ENCODE peak calls at places on chromosomes 16 and 17, in four cellular contexts. Z is tibial nerve, K is heart left ventricle, M is transverse colon. Y is an unnamed sample.
A peak's percentile ranks its signal among the peaks of the same experiment; 100 is the strongest.

GRCh38 chr17:49022391-49022941 is 25.3 kb downstream of the IGF2BP1 start:
- DNase-seq in K (no peak), Z (no peak), M (no peak), Y (no peak)

GRCh38 chr17:67246398-67246647 is 1.3 kb upstream of the HELZ start:
- DNase-seq in Z (no peak), M (no peak), K (no peak), Y (no peak)

GRCh38 chr17:29617125-29617480 is 5.6 kb downstream of the CORO6 start:
- DNase-seq in M (peak; percentile 90), K (peak; percentile 78), Z (no peak), Y (peak; percentile 83)

GRCh38 chr17:9434502-9435113 is 141.0 kb downstream of the STX8 start:
- DNase-seq in K (no peak), M (no peak), Z (no peak), Y (no peak)

GRCh38 chr17:17206149-17206912 is at the start of gene PLD6:
- DNase-seq in K (peak; percentile 76), M (peak; percentile 93), Z (peak; percentile 73), Y (peak; percentile 93)

GRCh38 chr17:8670486-8670885 is 40.0 kb upstream of the MYH10 start:
- DNase-seq in K (no peak), Z (no peak), M (no peak), Y (no peak)

GRCh38 chr17:49491370-49491769 is 3.7 kb upstream of the NGFR start:
- DNase-seq in M (no peak), K (no peak), Z (no peak), Y (no peak)

GRCh38 chr17:66580601-66581385 is 254.1 kb upstream of the CACNG5 start:
- DNase-seq in K (peak; percentile 40), Z (no peak), M (peak; percentile 51), Y (no peak)

GRCh38 chr17:57597531-57598453 is 147.3 kb downstream of the CCDC182 start:
- DNase-seq in M (peak; percentile 73), Z (peak; percentile 43), K (peak; percentile 80), Y (peak; percentile 52)

GRCh38 chr16:57911711-57912110 is 59.2 kb downstream of the CNGB1 start:
- DNase-seq in K (no peak), Z (no peak), M (no peak), Y (no peak)

GRCh38 chr17:77778636-77779524 is 179.6 kb upstream of the TNRC6C start:
- DNase-seq in M (peak; percentile 44), Z (peak; percentile 27), K (peak; percentile 91), Y (no peak)

GRCh38 chr17:82449136-82449882 is 1.2 kb downstream of the CYBC1 start:
- DNase-seq in M (peak; percentile 76), Z (no peak), K (peak; percentile 57), Y (no peak)

GRCh38 chr16:70383421-70383960 is 36.8 kb downstream of the DDX19A start:
- DNase-seq in Z (no peak), K (no peak), M (no peak), Y (no peak)

GRCh38 chr17:43690624-43691316 is 29.0 kb upstream of the MEOX1 start:
- DNase-seq in M (no peak), Z (no peak), K (no peak), Y (no peak)

GRCh38 chr16:85398688-85399582 is 214.2 kb upstream of the GSE1 start:
- DNase-seq in M (no peak), K (no peak), Z (no peak), Y (no peak)

GRCh38 chr17:74211141-74211928 is 2.0 kb upstream of the TTYH2 start:
- DNase-seq in Z (no peak), K (no peak), M (no peak), Y (no peak)

GRCh38 chr17:62724398-62725146 is 83.5 kb downstream of the MARCHF10 start:
- DNase-seq in K (no peak), M (peak; percentile 34), Z (no peak), Y (no peak)

GRCh38 chr17:48629411-48629759 is 3.2 kb upstream of the HOXB9 start:
- DNase-seq in Z (no peak), K (no peak), M (no peak), Y (no peak)

GRCh38 chr16:69775535-69775934 is 13.4 kb downstream of the WWP2 start:
- DNase-seq in Z (no peak), M (no peak), K (no peak), Y (no peak)

GRCh38 chr16:12906271-12906670 is 4.9 kb downstream of the SHISA9 start:
- DNase-seq in M (no peak), K (no peak), Z (no peak), Y (no peak)

GRCh38 chr16:5551909-5552308 is 454.3 kb upstream of the EEF2KMT start:
- DNase-seq in M (no peak), K (no peak), Z (no peak), Y (no peak)

GRCh38 chr16:21083729-21084268 is 66.8 kb downstream of the DNAH3 start:
- DNase-seq in M (peak; percentile 71), K (peak; percentile 73), Z (peak; percentile 59), Y (peak; percentile 54)

GRCh38 chr17:65785109-65785508 is 223.7 kb upstream of the AXIN2 start:
- DNase-seq in M (no peak), Z (no peak), K (no peak), Y (no peak)

GRCh38 chr16:14302399-14303181 is 231.5 kb downstream of the MRTFB start:
- DNase-seq in K (no peak), Z (no peak), M (peak; percentile 13), Y (peak; percentile 60)

GRCh38 chr17:16465861-16466338 is 26.1 kb downstream of the LRRC75A start:
- DNase-seq in M (peak; percentile 92), K (peak; percentile 46), Z (no peak), Y (no peak)

GRCh38 chr16:27406729-27407128 is 4.8 kb downstream of the IL21R start:
- DNase-seq in Z (no peak), K (no peak), M (no peak), Y (no peak)
- H3K4me1 ChIP-seq in Z (no peaks in the 10 kb centered on the region), K (peaks cover 3% of the 10 kb centered on the region), M (no peaks in the 10 kb centered on the region), Y (no peaks in the 10 kb centered on the region)

GRCh38 chr17:61149862-61150362 is 249.7 kb upstream of the TBX2 start:
- DNase-seq in M (no peak), Z (no peak), K (no peak), Y (no peak)

GRCh38 chr17:61149106-61149505 is 250.5 kb upstream of the TBX2 start:
- DNase-seq in K (no peak), Z (no peak), M (no peak), Y (no peak)

GRCh38 chr17:61155590-61156181 is 244.0 kb upstream of the TBX2 start:
- DNase-seq in Z (no peak), M (no peak), K (no peak), Y (no peak)

GRCh38 chr17:61150686-61151299 is 248.8 kb upstream of the TBX2 start:
- DNase-seq in M (no peak), Z (no peak), K (no peak), Y (no peak)

DNA sequence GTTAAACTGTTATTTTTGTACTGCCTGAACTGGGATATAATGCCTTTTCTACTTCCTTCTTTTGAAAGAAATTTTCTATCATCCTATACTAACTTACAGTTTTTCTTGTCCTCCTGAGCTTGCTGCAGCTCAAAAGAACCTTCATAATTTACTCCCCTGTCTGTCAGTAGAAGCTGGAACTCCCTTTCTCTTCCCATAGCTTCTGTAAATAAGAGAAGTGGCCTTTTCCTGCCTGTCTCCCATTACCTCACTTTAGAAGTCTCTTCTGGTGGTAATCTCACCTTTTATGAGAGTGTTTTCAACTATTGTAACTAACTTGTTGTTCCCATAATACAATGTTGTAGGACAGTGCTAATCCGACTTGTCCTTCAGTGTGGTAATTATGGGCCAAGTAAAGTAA is 246.7 kb upstream of the TBX2 start:
- DNase-seq in M (no peak), Z (no peak), K (no peak), Y (no peak)
- H3K4me3 ChIP-seq in M (no peak overlapping the region), Z (no peak overlapping the region), K (no peak overlapping the region), Y (no peak overlapping the region)

DNA sequence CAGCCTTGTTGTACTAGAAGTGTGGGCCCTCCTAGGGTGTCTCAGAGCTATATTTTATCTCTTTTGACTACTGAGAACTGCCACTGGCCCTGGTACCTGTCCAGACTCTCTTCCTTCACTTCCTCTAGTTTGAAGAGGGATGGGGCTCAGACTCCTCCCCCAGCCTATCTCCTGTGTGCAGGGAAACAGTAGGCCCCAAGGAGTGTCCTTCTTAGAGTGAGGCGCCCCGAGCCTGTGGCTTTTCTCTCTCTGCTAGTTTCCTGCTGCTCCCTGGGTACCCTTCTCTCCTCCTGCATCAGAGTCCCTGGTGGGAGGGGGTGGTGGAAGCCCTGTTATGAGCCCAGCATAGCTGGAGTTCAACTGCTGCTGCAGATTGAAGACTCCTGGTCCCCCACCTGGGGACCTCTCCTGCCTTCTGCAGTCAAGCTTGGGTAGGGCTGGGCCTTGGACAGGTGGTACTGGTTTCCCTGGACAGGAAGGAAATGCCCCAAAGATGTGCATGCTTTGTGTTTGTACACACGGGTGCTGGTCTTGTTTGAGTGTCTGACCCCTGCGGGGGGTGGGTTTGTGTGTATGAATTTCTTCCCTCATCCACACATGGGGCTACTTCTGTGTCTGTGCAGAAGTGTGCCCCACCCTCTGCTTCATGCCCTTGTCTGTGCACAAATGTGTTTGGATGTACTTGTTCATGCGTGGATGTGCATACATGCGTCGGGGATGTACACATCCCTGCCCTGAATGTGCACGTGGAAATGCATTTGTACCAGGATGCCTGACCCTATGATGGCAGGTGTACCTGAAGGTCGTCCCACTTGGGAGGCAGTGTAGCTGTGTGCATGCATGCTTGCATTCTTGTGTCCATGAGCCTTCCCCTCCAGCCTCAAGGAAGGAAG is 6.9 kb downstream of the RARA start:
- DNase-seq in Z (peak; percentile 9), M (no peak), K (peak; percentile 21), Y (no peak)
- TF ChIP-seq POLR2A in Z (no peak), M (no peak), K (no peak), Y (no peak)

DNA sequence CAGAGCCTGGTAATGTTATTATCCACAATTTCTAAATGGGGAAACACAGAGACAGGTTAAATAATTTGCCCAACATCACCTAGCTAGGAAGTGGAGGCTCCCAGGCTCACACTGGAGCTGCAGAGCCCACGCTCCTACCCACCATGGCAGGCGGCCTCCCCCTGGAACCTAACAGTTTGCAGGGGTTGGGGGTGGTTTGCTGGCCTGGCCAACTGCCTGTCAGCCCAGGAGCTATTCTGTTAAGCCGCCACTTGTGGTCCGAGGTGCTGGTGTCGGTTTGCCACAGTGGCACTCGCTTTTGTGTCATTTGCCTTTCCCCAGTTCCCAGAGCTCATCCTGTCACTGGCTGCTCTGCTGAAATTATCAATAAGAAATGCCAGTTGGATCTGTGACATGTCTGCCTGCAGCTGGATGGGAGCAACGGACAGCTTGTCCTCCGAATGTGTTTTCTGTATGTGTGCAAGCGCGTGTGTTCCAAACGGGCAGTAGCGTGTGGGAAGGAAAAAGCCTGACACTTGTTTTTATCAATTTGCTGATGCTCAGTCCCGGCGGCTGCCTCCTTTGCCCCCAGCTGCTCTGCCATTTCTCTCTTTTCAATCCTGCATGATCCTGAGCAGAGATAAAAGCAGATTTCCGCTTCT is 3.8 kb downstream of the PRCD start:
- DNase-seq in Z (no peak), M (no peak), K (peak; percentile 30), Y (no peak)
- H3K4me1 ChIP-seq in Z (peaks cover 32% of the 10 kb centered on the region), M (peaks cover 22% of the 10 kb centered on the region), K (peaks cover 10% of the 10 kb centered on the region), Y (no peaks in the 10 kb centered on the region)

GRCh38 chr16:383326-384020 is 1.7 kb upstream of the PGAP6 start:
- DNase-seq in M (peak; percentile 82), K (peak; percentile 27), Z (no peak), Y (peak; percentile 51)
- H3K4me3 ChIP-seq in M (peak overlapping the region; percentile 89), K (peak overlapping the region; percentile 70), Z (no peak overlapping the region), Y (no peak overlapping the region)

Y was measured in right lobe of liver.